ENCODE peak calls at places on chromosomes 4 and X, in ten cellular contexts. B, M, D, U, K, W, C, L, Y and H are unnamed samples.
A peak's percentile ranks its signal among the peaks of the same experiment; 100 is the strongest.

GRCh38 chr4:81021995-81022394 is 8.5 kb upstream of the BMP3 start:
- DNase-seq in U (no peak), L (no peak), W (no peak), K (no peak), D (no peak), Y (no peak), C (no peak), M (no peak), B (no peak), H (no peak)

GRCh38 chr4:60463846-60464502 is 736.2 kb upstream of the ADGRL3 start:
- DNase-seq in D (peak; percentile 9), W (no peak), Y (no peak), M (no peak), L (no peak), U (no peak), K (no peak), B (no peak), C (no peak), H (no peak)

GRCh38 chrX:156002517-156002916 is 5.0 kb downstream of the IL9R start:
- DNase-seq in K (no peak), C (no peak), Y (no peak), B (no peak), U (no peak), M (no peak), D (no peak), L (no peak), W (no peak), H (no peak)

GRCh38 chrX:72202792-72203401 is 21.3 kb downstream of the PIN4 start:
- DNase-seq in W (no peak), C (no peak), Y (no peak), B (no peak), D (no peak), L (no peak), M (no peak), U (peak; percentile 26), K (no peak), H (no peak)

GRCh38 chr4:21457086-21457840 is 491.3 kb downstream of the KCNIP4 start:
- DNase-seq in Y (no peak), L (no peak), C (no peak), U (no peak), B (no peak), M (no peak), W (no peak), K (no peak), D (no peak), H (no peak)

GRCh38 chrX:107602694-107603239 is 25.5 kb upstream of the PRPS1 start:
- DNase-seq in U (no peak), W (no peak), K (no peak), M (no peak), D (no peak), B (no peak), L (no peak), Y (no peak), C (no peak), H (no peak)

GRCh38 chrX:43405191-43405590 is 250.9 kb upstream of the MAOA start:
- DNase-seq in U (no peak), B (no peak), L (no peak), K (no peak), C (no peak), Y (no peak), W (no peak), M (no peak), D (no peak), H (no peak)

GRCh38 chr4:181991374-181991773 is 251.8 kb upstream of the TENM3 start:
- DNase-seq in W (no peak), L (no peak), D (no peak), B (no peak), C (no peak), Y (no peak), K (no peak), U (no peak), M (no peak), H (no peak)

GRCh38 chr4:52825311-52826090 is 36.6 kb upstream of the RASL11B start:
- DNase-seq in K (no peak), D (no peak), C (no peak), B (no peak), M (no peak), L (no peak), Y (no peak), W (peak; percentile 66), U (peak; percentile 17), H (no peak)

GRCh38 chr4:111043286-111043685 is 420.4 kb upstream of the PITX2 start:
- DNase-seq in U (no peak), K (no peak), L (no peak), D (no peak), Y (no peak), W (no peak), B (no peak), M (no peak), C (no peak), H (no peak)

GRCh38 chr4:2402053-2402452 is 16.4 kb downstream of the ZFYVE28 start:
- DNase-seq in M (peak; percentile 36), K (no peak), C (peak; percentile 64), W (peak; percentile 40), U (peak; percentile 99), L (peak; percentile 86), Y (no peak), B (peak; percentile 11), D (no peak), H (no peak)

GRCh38 chr4:40648742-40649281 is 19.1 kb upstream of the RBM47 start:
- DNase-seq in D (no peak), L (no peak), K (no peak), U (no peak), C (no peak), B (no peak), Y (no peak), M (no peak), W (peak; percentile 55), H (no peak)

GRCh38 chrX:42290608-42291007 is 367.3 kb upstream of the CASK start:
- DNase-seq in C (no peak), Y (no peak), D (peak; percentile 2), K (peak; percentile 5), W (no peak), L (no peak), U (no peak), B (no peak), M (peak; percentile 2), H (no peak)

GRCh38 chr4:52376107-52376704 is 282.9 kb downstream of the USP46 start:
- DNase-seq in D (peak; percentile 42), K (peak; percentile 25), L (no peak), C (no peak), U (no peak), Y (peak; percentile 18), M (peak; percentile 77), W (no peak), B (peak; percentile 45), H (peak; percentile 51)

GRCh38 chrX:41022579-41022978 is 62.7 kb upstream of the USP9X start:
- DNase-seq in W (no peak), C (no peak), K (no peak), U (no peak), Y (no peak), D (no peak), B (no peak), M (peak; percentile 31), L (no peak), H (no peak)

GRCh38 chr4:30912098-30912719 is 192.0 kb downstream of the PCDH7 start:
- DNase-seq in L (no peak), U (no peak), K (no peak), W (no peak), C (no peak), B (no peak), Y (no peak), D (no peak), M (peak; percentile 43), H (no peak)

GRCh38 chrX:153669174-153669890 is 4.3 kb downstream of the PNCK start:
- DNase-seq in D (peak; percentile 60), Y (no peak), B (peak; percentile 23), L (peak; percentile 49), U (peak; percentile 61), M (no peak), C (no peak), W (no peak), K (no peak), H (no peak)

GRCh38 chr4:41009411-41009810 is 204.9 kb downstream of the APBB2 start:
- DNase-seq in U (no peak), W (no peak), B (no peak), K (peak; percentile 45), D (no peak), M (peak; percentile 75), Y (peak; percentile 44), C (no peak), L (no peak), H (no peak)

GRCh38 chr4:27791640-27792039 is 931.0 kb downstream of the STIM2 start:
- DNase-seq in U (no peak), B (no peak), M (peak; percentile 30), C (no peak), L (no peak), W (no peak), D (no peak), K (peak; percentile 63), Y (peak; percentile 37), H (no peak)

GRCh38 chr4:40722576-40723161 is 27.1 kb upstream of the NSUN7 start:
- DNase-seq in M (no peak), Y (no peak), K (no peak), W (no peak), C (no peak), L (peak; percentile 65), D (no peak), U (no peak), B (peak; percentile 37), H (no peak)

GRCh38 chr4:11189756-11190155 is 238.9 kb downstream of the HS3ST1 start:
- DNase-seq in D (no peak), M (no peak), U (no peak), K (no peak), B (no peak), W (no peak), Y (no peak), C (no peak), L (no peak), H (no peak)

GRCh38 chr4:128757712-128758111 is 51.8 kb upstream of the JADE1 start:
- DNase-seq in Y (no peak), C (no peak), M (peak; percentile 35), U (peak; percentile 52), L (no peak), B (no peak), K (peak; percentile 25), D (no peak), W (no peak), H (no peak)

GRCh38 chrX:110397904-110398303 is 39.3 kb downstream of the RTL9 start:
- DNase-seq in U (peak; percentile 36), C (no peak), M (no peak), B (no peak), D (no peak), W (no peak), Y (no peak), L (no peak), K (no peak), H (no peak)

GRCh38 chrX:46687619-46688018 is 71.3 kb downstream of the SLC9A7 start:
- DNase-seq in W (no peak), U (no peak), L (no peak), K (no peak), M (peak; percentile 37), Y (no peak), D (no peak), B (peak; percentile 18), C (no peak), H (no peak)

GRCh38 chrX:46561931-46562721 is 11.4 kb upstream of the CHST7 start:
- DNase-seq in Y (no peak), U (no peak), L (no peak), W (no peak), C (peak; percentile 55), K (no peak), M (no peak), B (no peak), D (no peak), H (no peak)

GRCh38 chr4:7649741-7650531 is 215.2 kb upstream of the PSAPL1 start:
- DNase-seq in D (no peak), C (no peak), K (peak; percentile 54), M (peak; percentile 19), B (peak; percentile 62), W (no peak), Y (peak; percentile 99), L (peak; percentile 58), U (no peak), H (no peak)

GRCh38 chr4:147823135-147823534 is 91.2 kb downstream of the ARHGAP10 start:
- DNase-seq in L (no peak), Y (no peak), M (peak; percentile 37), C (no peak), D (no peak), B (no peak), K (no peak), W (no peak), U (no peak), H (no peak)

GRCh38 chr4:183838987-183839712 is 66.0 kb upstream of the STOX2 start:
- DNase-seq in M (peak; percentile 42), C (no peak), W (no peak), K (peak; percentile 50), U (no peak), D (peak; percentile 10), Y (no peak), L (no peak), B (peak; percentile 30), H (no peak)